ENCODE peak calls at places on chromosomes 6 and 20, in five cellular contexts. R is MG63, J is SJSA1, H is sigmoid colon, B is pancreas. N is an unnamed sample.

GRCh38 chr6:108757357-108757756 is 90.9 kb upstream of the ARMC2 start:
- DNase-seq in H (no peak), B (no peak), R (no peak), J (no peak), N (no peak)

GRCh38 chr6:166851426-166851825 is 104.9 kb downstream of the RNASET2 start:
- DNase-seq in B (no peak), J (peak; percentile 36), R (no peak), H (no peak), N (no peak)

GRCh38 chr6:33197431-33198048 is 2.9 kb downstream of the RXRB start:
- DNase-seq in J (no peak), H (no peak), B (no peak), R (peak; percentile 74), N (no peak)

GRCh38 chr20:4297141-4297826 is 281.9 kb upstream of the RNF24 start:
- DNase-seq in J (no peak), B (no peak), R (peak; percentile 40), H (peak; percentile 70), N (no peak)

GRCh38 chr6:44353336-44353735 is 10.9 kb downstream of the SPATS1 start:
- DNase-seq in J (peak; percentile 3), B (no peak), H (no peak), R (peak; percentile 75), N (no peak)

GRCh38 chr20:1946762-1947534 is 46.9 kb downstream of the PDYN start:
- DNase-seq in H (peak; percentile 76), J (no peak), R (no peak), B (no peak), N (no peak)

GRCh38 chr6:113172531-113172966 is 684.6 kb upstream of the MARCKS start:
- DNase-seq in B (no peak), J (no peak), H (no peak), R (peak; percentile 68), N (no peak)

GRCh38 chr6:90401933-90402830 is 105.5 kb upstream of the BACH2 start:
- DNase-seq in B (no peak), J (no peak), H (no peak), R (no peak), N (no peak)

GRCh38 chr6:125787791-125788190 is 3.0 kb upstream of the NCOA7 start:
- DNase-seq in J (no peak), R (no peak), B (no peak), H (no peak), N (no peak)

GRCh38 chr20:2103454-2104153 is 2.0 kb downstream of the STK35 start:
- DNase-seq in B (no peak), J (no peak), H (no peak), R (no peak), N (no peak)

GRCh38 chr6:111552999-111553398 is 52.7 kb downstream of the TRAF3IP2 start:
- DNase-seq in H (no peak), J (no peak), B (no peak), R (no peak), N (no peak)

GRCh38 chr6:70547313-70547712 is 19.4 kb upstream of the SDHAF4 start:
- DNase-seq in J (no peak), R (no peak), B (no peak), H (no peak), N (no peak)

GRCh38 chr20:17992847-17993508 is 24.2 kb downstream of the MGME1 start:
- DNase-seq in R (no peak), J (no peak), H (no peak), B (no peak), N (no peak)

GRCh38 chr6:52155791-52156576 is 30.2 kb upstream of the IL17A start:
- DNase-seq in R (no peak), H (no peak), J (no peak), B (no peak), N (no peak)

GRCh38 chr20:56207656-56208055 is 40.9 kb upstream of the MC3R start:
- DNase-seq in J (no peak), H (no peak), R (no peak), B (no peak), N (no peak)
- H3K9me3 ChIP-seq in J (no peaks in the 10 kb centered on the region), H (no peaks in the 10 kb centered on the region), R (no peaks in the 10 kb centered on the region), B (no peaks in the 10 kb centered on the region), N (no peaks in the 10 kb centered on the region)

GRCh38 chr6:160248538-160248937 is 10.1 kb downstream of the SLC22A2 start:
- DNase-seq in J (no peak), R (no peak), B (no peak), H (no peak), N (no peak)
- H3K9me3 ChIP-seq in J (no peaks in the 10 kb centered on the region), R (no peaks in the 10 kb centered on the region), B (no peaks in the 10 kb centered on the region), H (no peaks in the 10 kb centered on the region), N (no peaks in the 10 kb centered on the region)

DNA sequence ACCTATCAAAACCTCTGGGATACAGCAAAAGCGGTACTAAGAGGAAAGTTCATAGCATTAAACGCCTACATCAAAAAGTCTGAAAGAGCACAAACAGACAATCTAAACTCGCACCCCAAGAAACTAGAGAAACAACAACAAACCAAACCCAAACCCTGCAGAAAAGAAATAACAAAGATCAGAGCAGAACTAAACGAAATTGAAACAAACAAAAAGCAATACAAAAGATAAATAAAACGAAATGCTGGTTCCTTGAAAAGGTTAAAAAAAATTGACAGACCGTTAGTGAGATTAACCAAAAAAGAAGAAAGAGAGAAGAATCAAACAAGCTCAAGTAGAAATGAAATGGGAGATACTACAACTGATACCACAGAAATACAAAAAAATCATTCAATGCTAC is 302.3 kb downstream of the RNGTT start:
- DNase-seq in R (no peak), H (no peak), J (no peak), B (no peak), N (no peak)
- H3K9me3 ChIP-seq in R (peaks cover 3% of the 10 kb centered on the region), H (no peaks in the 10 kb centered on the region), J (peaks cover 2% of the 10 kb centered on the region), B (no peaks in the 10 kb centered on the region), N (peaks cover 7% of the 10 kb centered on the region)

DNA sequence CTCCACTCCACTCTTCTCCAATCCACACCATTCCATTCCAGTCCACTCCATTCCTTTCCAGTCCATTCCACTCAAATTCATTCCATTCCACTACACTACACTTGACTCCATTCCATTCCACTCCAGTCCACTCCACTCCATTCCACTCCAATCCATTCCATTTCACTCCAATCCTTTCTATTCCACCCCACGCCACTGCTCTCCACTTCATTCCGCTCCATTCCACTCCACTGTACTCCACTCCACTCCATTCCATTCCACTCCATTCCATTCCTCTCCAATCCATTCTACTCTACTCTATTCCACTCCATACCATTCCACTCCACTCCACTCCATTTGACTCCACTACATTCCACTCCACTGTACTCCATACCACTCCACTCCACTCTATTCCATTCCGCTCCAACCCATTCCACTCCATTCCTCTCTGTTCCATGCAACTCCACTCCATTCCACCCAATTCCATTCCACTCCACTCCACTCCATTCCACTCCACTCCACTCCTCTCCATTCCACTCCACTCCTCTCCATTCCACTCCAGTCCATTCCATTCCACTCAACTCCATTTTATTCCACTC is 23.4 kb upstream of the DEFB125 start:
- DNase-seq in H (no peak), R (no peak), J (no peak), B (no peak), N (no peak)
- H3K9me3 ChIP-seq in H (no peaks in the 10 kb centered on the region), R (no peaks in the 10 kb centered on the region), J (peaks cover 12% of the 10 kb centered on the region), B (no peaks in the 10 kb centered on the region), N (peaks cover 2% of the 10 kb centered on the region)

DNA sequence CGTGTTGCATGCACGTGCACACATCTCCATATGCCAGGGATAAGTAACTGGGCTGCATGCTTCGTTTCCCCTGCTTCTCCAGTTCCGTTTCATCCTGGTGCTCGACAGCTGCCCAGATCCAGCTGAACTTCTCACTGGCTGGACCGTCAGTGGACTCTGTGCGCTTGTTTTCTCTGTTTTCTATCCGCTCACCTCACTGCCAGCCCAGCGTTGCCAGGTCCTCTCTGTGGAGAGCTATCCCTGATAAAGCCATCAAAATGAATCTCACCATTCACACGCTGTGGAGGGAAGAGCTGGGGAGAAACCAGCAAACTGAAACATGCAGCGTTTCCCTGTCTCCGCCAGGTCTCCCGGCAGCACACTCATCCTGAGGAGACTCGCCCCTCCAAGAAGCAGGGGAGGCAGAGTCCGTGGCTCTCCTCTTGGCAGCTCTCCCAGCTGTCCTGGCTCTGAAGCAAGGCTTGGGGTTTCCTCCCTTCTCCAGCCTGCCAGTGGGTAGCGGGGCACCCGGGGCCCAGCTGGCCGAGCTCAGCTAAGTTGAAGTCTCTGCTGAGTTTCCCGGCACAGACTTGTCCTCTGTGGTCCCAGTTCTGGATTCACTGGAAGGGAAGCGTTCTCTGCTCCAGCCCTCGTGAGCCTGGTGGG is 160.9 kb downstream of the DTNBP1 start:
- DNase-seq in H (peak; percentile 81), B (no peak), J (no peak), R (peak; percentile 73), N (no peak)
- H3K9me3 ChIP-seq in H (no peaks in the 10 kb centered on the region), B (no peaks in the 10 kb centered on the region), J (no peaks in the 10 kb centered on the region), R (no peaks in the 10 kb centered on the region), N (no peaks in the 10 kb centered on the region)

GRCh38 chr6:169918239-169918953 is 167.0 kb downstream of the ERMARD start:
- DNase-seq in B (no peak), R (no peak), H (peak; percentile 37), J (no peak), N (no peak)

GRCh38 chr6:169913096-169913615 is 161.7 kb downstream of the ERMARD start:
- DNase-seq in H (no peak), J (no peak), B (no peak), R (peak; percentile 32), N (no peak)

GRCh38 chr6:169918954-169919549 is 167.6 kb downstream of the ERMARD start:
- DNase-seq in J (no peak), R (no peak), H (peak; percentile 36), B (no peak), N (no peak)

GRCh38 chr6:169917153-169917552 is 165.7 kb downstream of the ERMARD start:
- DNase-seq in H (peak; percentile 21), J (no peak), R (no peak), B (peak; percentile 27), N (no peak)

GRCh38 chr6:169915769-169916550 is 164.5 kb downstream of the ERMARD start:
- DNase-seq in B (peak; percentile 61), J (no peak), R (no peak), H (no peak), N (no peak)
- H3K9me3 ChIP-seq in B (no peaks in the 10 kb centered on the region), J (peaks cover 24% of the 10 kb centered on the region), R (no peaks in the 10 kb centered on the region), H (no peaks in the 10 kb centered on the region), N (no peaks in the 10 kb centered on the region)

GRCh38 chr20:16106191-16106849 is 466.9 kb downstream of the KIF16B start:
- DNase-seq in R (peak; percentile 31), J (no peak), B (no peak), H (no peak), N (no peak)
- H3K9me3 ChIP-seq in R (no peaks in the 10 kb centered on the region), J (no peaks in the 10 kb centered on the region), B (no peaks in the 10 kb centered on the region), H (no peaks in the 10 kb centered on the region), N (peaks cover 3% of the 10 kb centered on the region)

GRCh38 chr6:130913119-130913518 is 85.9 kb downstream of the SMLR1 start:
- DNase-seq in J (no peak), H (no peak), B (no peak), R (no peak), N (no peak)

GRCh38 chr6:130908188-130908587 is 81.0 kb downstream of the SMLR1 start:
- DNase-seq in J (no peak), B (no peak), H (no peak), R (no peak), N (no peak)

GRCh38 chr6:130907687-130908086 is 80.5 kb downstream of the SMLR1 start:
- DNase-seq in B (no peak), H (no peak), R (no peak), J (no peak), N (no peak)

GRCh38 chr6:130906736-130907381 is 79.7 kb downstream of the SMLR1 start:
- DNase-seq in J (no peak), B (no peak), H (no peak), R (no peak), N (no peak)

DNA sequence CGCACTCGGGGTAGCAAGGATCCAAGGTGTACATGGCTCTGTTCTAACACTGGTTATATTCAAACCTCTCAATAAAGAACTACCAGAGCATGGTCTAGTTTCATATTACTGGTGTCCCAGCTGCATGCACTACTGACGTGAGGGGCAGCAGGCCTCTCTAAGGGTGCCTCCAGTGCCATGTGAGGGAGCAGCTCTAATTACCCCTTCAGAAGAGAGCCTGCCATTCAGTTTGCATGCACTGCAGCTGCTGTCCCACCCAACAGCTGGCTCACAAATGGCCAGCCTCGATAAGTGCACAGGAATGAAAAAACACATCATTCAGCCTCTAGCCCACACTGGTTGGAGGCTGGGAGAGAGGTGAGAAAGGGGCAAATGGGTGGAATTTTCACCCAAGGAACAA is 85.2 kb downstream of the SMLR1 start:
- DNase-seq in R (no peak), B (no peak), H (no peak), J (no peak), N (no peak)
- H3K9me3 ChIP-seq in R (peaks cover 6% of the 10 kb centered on the region), B (no peaks in the 10 kb centered on the region), H (no peaks in the 10 kb centered on the region), J (no peaks in the 10 kb centered on the region), N (no peaks in the 10 kb centered on the region)